ENCODE peak calls at places on chromosomes 7 and 10, in eight cellular contexts. A is hypothalamus; M is GM18507; B is activated T-helper 1 cell treated with anti-CD3 and anti-CD28 coated beads, Interleukin-12 subunit alpha, Interleukin-12 subunit beta, Interleukin-2, Interleukin-4 antibody, amounts not matched to agents 30 ng/mL and 10 ng/mL and 1 ng/mL, durations not matched to agents 14 hours and 24 hours and 36 hours; G is mucosa of gallbladder; J is left ventricle myocardium superior; H is NCI-H2029 treated with DMSO at 0.1 percent for 48 hours; U is NCI-H1436. E is an unnamed sample.

GRCh38 chr7:135758531-135758932 is 9.9 kb upstream of the FAM180A start:
- DNase-seq in A (no peak), M (no peak), B (no peak), G (no peak), J (peak), H (no peak), U (no peak), E (no peak)

GRCh38 chr7:123643495-123644428 is 11.9 kb upstream of the LMOD2 start:
- DNase-seq in A (no peak), M (no peak), B (no peak), G (peak), J (no peak), H (peak), U (peak), E (no peak)

GRCh38 chr10:1121311-1121970 is 65.3 kb downstream of the WDR37 start:
- DNase-seq in A (no peak), M (no peak), B (no peak), G (no peak), J (no peak), H (no peak), U (no peak), E (no peak)

GRCh38 chr7:112009081-112009480 is 197.1 kb downstream of the DOCK4 start:
- DNase-seq in A (no peak), M (no peak), B (no peak), G (no peak), J (no peak), H (no peak), U (no peak), E (no peak)

GRCh38 chr7:76300210-76300731 is 2.2 kb upstream of the HSPB1 start:
- DNase-seq in A (no peak), M (no peak), B (no peak), G (peak), J (no peak), H (peak), U (no peak), E (no peak)

GRCh38 chr7:157708896-157709295 is 372.1 kb downstream of the DNAJB6 start:
- DNase-seq in A (no peak), M (no peak), B (no peak), G (no peak), J (no peak), H (no peak), U (no peak), E (no peak)

GRCh38 chr10:122034149-122034756 is 45.3 kb downstream of the TACC2 start:
- DNase-seq in A (no peak), M (no peak), B (no peak), G (no peak), J (no peak), H (no peak), U (no peak), E (no peak)

GRCh38 chr10:98589007-98589406 is 142.3 kb upstream of the HPS1 start:
- DNase-seq in A (peak), M (no peak), B (no peak), G (no peak), J (no peak), H (no peak), U (no peak), E (no peak)

GRCh38 chr10:46301056-46301645 is 14.4 kb downstream of the ANTXRL start:
- DNase-seq in A (no peak), M (no peak), B (no peak), G (no peak), J (no peak), H (no peak), U (no peak), E (no peak)

GRCh38 chr7:133478591-133479135 is 225.8 kb downstream of the EXOC4 start:
- DNase-seq in A (no peak), M (no peak), B (no peak), G (no peak), J (no peak), H (peak), U (peak), E (no peak)

GRCh38 chr10:70378122-70378521 is 4.3 kb downstream of the LRRC20 start:
- DNase-seq in A (no peak), M (no peak), B (no peak), G (no peak), J (no peak), H (no peak), U (no peak), E (no peak)

GRCh38 chr7:96045919-96046318 is 273.6 kb downstream of the DYNC1I1 start:
- DNase-seq in A (no peak), M (no peak), B (no peak), G (no peak), J (no peak), H (peak), U (no peak), E (no peak)

GRCh38 chr7:27412164-27412563 is 169.6 kb downstream of the EVX1 start:
- DNase-seq in A (no peak), M (no peak), B (no peak), G (no peak), J (no peak), H (no peak), U (no peak), E (no peak)

GRCh38 chr7:142364551-142364950 is 106.7 kb upstream of the PRSS58 start:
- DNase-seq in A (no peak), M (no peak), B (no peak), G (no peak), J (no peak), H (no peak), U (no peak), E (no peak)

GRCh38 chr7:92904292-92905131 is 68.1 kb upstream of the CDK6 start:
- DNase-seq in A (no peak), M (peak), B (peak), G (no peak), J (no peak), H (no peak), U (no peak), E (peak)

GRCh38 chr10:104638861-104639594 is 2.1 kb upstream of the SORCS3 start:
- DNase-seq in A (no peak), M (no peak), B (no peak), G (no peak), J (no peak), H (no peak), U (peak), E (no peak)

GRCh38 chr7:101676956-101677355 is 47.9 kb upstream of the MYL10 start:
- DNase-seq in A (no peak), M (no peak), B (no peak), G (no peak), J (no peak), H (no peak), U (peak), E (no peak)

GRCh38 chr7:21927693-21928092 is 18.0 kb downstream of the CDCA7L start:
- DNase-seq in A (no peak), M (no peak), B (no peak), G (no peak), J (no peak), H (no peak), U (no peak), E (no peak)

GRCh38 chr7:98836811-98837631 is 32.8 kb downstream of the TMEM130 start:
- DNase-seq in A (no peak), M (peak), B (no peak), G (no peak), J (peak), H (peak), U (peak), E (no peak)

GRCh38 chr10:126738001-126738400 is 67.5 kb upstream of the C10orf90 start:
- DNase-seq in A (no peak), M (no peak), B (no peak), G (no peak), J (no peak), H (no peak), U (no peak), E (no peak)

GRCh38 chr7:12637819-12638592 is 49.4 kb upstream of the ARL4A start:
- DNase-seq in A (no peak), M (no peak), B (no peak), G (no peak), J (no peak), H (no peak), U (no peak), E (no peak)

GRCh38 chr10:66827353-66827752 is 98.5 kb upstream of the LRRTM3 start:
- DNase-seq in A (no peak), M (no peak), B (no peak), G (no peak), J (no peak), H (no peak), U (no peak), E (no peak)

GRCh38 chr10:72389022-72389421 is 34.3 kb upstream of the DNAJB12 start:
- DNase-seq in A (no peak), M (no peak), B (no peak), G (no peak), J (no peak), H (no peak), U (no peak), E (no peak)

GRCh38 chr7:16915405-16915804 is 33.6 kb upstream of the AGR3 start:
- DNase-seq in A (no peak), M (no peak), B (no peak), G (no peak), J (no peak), H (no peak), U (no peak), E (no peak)

GRCh38 chr7:1114088-1114487 is 26.2 kb downstream of the GPER1 start:
- DNase-seq in A (no peak), M (no peak), B (no peak), G (no peak), J (peak), H (no peak), U (no peak), E (no peak)

GRCh38 chr10:5293691-5294550 is 70.8 kb upstream of the UCN3 start:
- DNase-seq in A (no peak), M (peak), B (peak), G (peak), J (peak), H (no peak), U (peak), E (peak)

GRCh38 chr10:18005781-18006456 is 54.2 kb downstream of the SLC39A12 start:
- DNase-seq in A (no peak), M (no peak), B (no peak), G (no peak), J (no peak), H (no peak), U (no peak), E (no peak)

GRCh38 chr7:105336009-105336408 is 52.7 kb downstream of the SRPK2 start:
- DNase-seq in A (no peak), M (no peak), B (no peak), G (no peak), J (no peak), H (no peak), U (no peak), E (no peak)

GRCh38 chr10:86932674-86933073 is 24.7 kb downstream of the MMRN2 start:
- DNase-seq in A (no peak), M (no peak), B (no peak), G (no peak), J (no peak), H (no peak), U (no peak), E (no peak)

GRCh38 chr10:94308866-94309265 is 53.9 kb downstream of the NOC3L start:
- DNase-seq in A (no peak), M (no peak), B (no peak), G (no peak), J (no peak), H (no peak), U (no peak), E (no peak)

GRCh38 chr7:154581251-154581890 is 421.6 kb downstream of the PAXIP1 start:
- DNase-seq in A (no peak), M (no peak), B (no peak), G (no peak), J (no peak), H (no peak), U (no peak), E (no peak)

GRCh38 chr10:34985823-34986222 is 104.3 kb downstream of the CUL2 start:
- DNase-seq in A (no peak), M (no peak), B (no peak), G (no peak), J (no peak), H (peak), U (peak), E (no peak)

GRCh38 chr10:91590904-91591791 is 41.7 kb downstream of the PPP1R3C start:
- DNase-seq in A (no peak), M (no peak), B (no peak), G (peak), J (peak), H (no peak), U (no peak), E (no peak)

GRCh38 chr10:122449153-122449552 is 5.3 kb upstream of the ARMS2 start:
- DNase-seq in A (no peak), M (no peak), B (no peak), G (no peak), J (no peak), H (no peak), U (no peak), E (no peak)

GRCh38 chr10:117318909-117319308 is 56.3 kb downstream of the PDZD8 start:
- DNase-seq in A (no peak), M (no peak), B (no peak), G (no peak), J (no peak), H (no peak), U (no peak), E (no peak)

GRCh38 chr7:67344481-67345193 is 348.0 kb downstream of the TYW1 start:
- DNase-seq in A (no peak), M (no peak), B (no peak), G (no peak), J (no peak), H (no peak), U (no peak), E (no peak)

GRCh38 chr10:92110039-92110794 is 180.7 kb downstream of the CPEB3 start:
- DNase-seq in A (no peak), M (no peak), B (no peak), G (no peak), J (no peak), H (no peak), U (peak), E (no peak)

GRCh38 chr10:122342293-122343134 is 32.0 kb upstream of the PLEKHA1 start:
- DNase-seq in A (peak), M (peak), B (peak), G (peak), J (no peak), H (no peak), U (peak), E (peak)

GRCh38 chr10:101092742-101093386 is 31.1 kb downstream of the KAZALD1 start:
- DNase-seq in A (no peak), M (no peak), B (no peak), G (no peak), J (no peak), H (no peak), U (no peak), E (no peak)